ENCODE peak calls at places on chromosome 14, in seven cellular contexts. L, W, C, U, S, N and T are unnamed samples.

GRCh38 chr14:74500417-74501134 is 7.0 kb downstream of the ISCA2 start:
- DNase-seq in L (no peak), W (peak; percentile 46), U (no peak), S (no peak), C (no peak), N (no peak), T (no peak)

GRCh38 chr14:104752338-104752734 is 611 bp upstream of the SIVA1 start:
- DNase-seq in N (no peak), C (no peak), S (no peak), U (no peak), W (no peak), L (no peak), T (peak; percentile 34)

GRCh38 chr14:32512813-32513212 is 183.7 kb downstream of the AKAP6 start:
- DNase-seq in W (no peak), U (no peak), C (no peak), L (no peak), N (no peak), S (no peak), T (no peak)

GRCh38 chr14:69481815-69482568 is 2.5 kb upstream of the PLEKHD1 start:
- DNase-seq in S (no peak), U (no peak), W (no peak), C (no peak), N (peak; percentile 64), L (no peak), T (no peak)

GRCh38 chr14:24388474-24389179 is 10.2 kb upstream of the NYNRIN start:
- DNase-seq in W (no peak), S (no peak), N (no peak), U (no peak), L (no peak), C (no peak), T (no peak)

GRCh38 chr14:75279739-75280447 is 1.3 kb downstream of the FOS start:
- DNase-seq in N (peak; percentile 26), W (no peak), S (peak; percentile 46), L (no peak), C (no peak), U (peak; percentile 40), T (no peak)

GRCh38 chr14:103472939-103473338 is 49.7 kb downstream of the CKB start:
- DNase-seq in L (no peak), W (no peak), C (no peak), U (no peak), S (no peak), N (no peak), T (no peak)

GRCh38 chr14:57492859-57493258 is 798 bp downstream of the CCDC198 start:
- DNase-seq in N (no peak), S (no peak), C (peak; percentile 54), W (no peak), L (no peak), U (no peak), T (no peak)

GRCh38 chr14:39683711-39684110 is 251.5 kb upstream of the FBXO33 start:
- DNase-seq in U (no peak), C (no peak), S (no peak), W (no peak), N (no peak), L (no peak), T (no peak)

GRCh38 chr14:33765251-33765650 is 185.6 kb downstream of the EGLN3 start:
- DNase-seq in S (no peak), N (no peak), C (no peak), W (no peak), L (no peak), U (no peak), T (no peak)

GRCh38 chr14:93186461-93186860 is 1.3 kb downstream of the LYSET start:
- DNase-seq in U (no peak), C (peak; percentile 23), S (no peak), L (no peak), N (peak; percentile 13), W (no peak), T (no peak)

GRCh38 chr14:50045039-50045711 is 71.2 kb downstream of the VCPKMT start:
- DNase-seq in L (peak; percentile 47), C (peak; percentile 66), W (no peak), N (no peak), U (peak; percentile 93), S (peak; percentile 56), T (no peak)

GRCh38 chr14:27384124-27384523 is 786.3 kb upstream of the NOVA1 start:
- DNase-seq in U (no peak), N (no peak), S (no peak), L (no peak), W (no peak), C (no peak), T (no peak)

GRCh38 chr14:63852817-63853730 is at the start of gene SYNE2:
- DNase-seq in W (peak; percentile 89), N (peak; percentile 72), L (peak; percentile 78), C (peak; percentile 55), U (peak; percentile 86), S (peak; percentile 79), T (peak; percentile 83)

GRCh38 chr14:59358105-59358504 is 107.1 kb downstream of the GPR135 start:
- DNase-seq in U (no peak), N (no peak), L (no peak), W (no peak), C (peak; percentile 88), S (no peak), T (no peak)

GRCh38 chr14:104756477-104757237 is 3.7 kb downstream of the SIVA1 start:
- DNase-seq in C (no peak), U (no peak), W (no peak), N (no peak), L (no peak), S (no peak), T (no peak)

GRCh38 chr14:30621354-30621953 is 665 bp upstream of the SCFD1 start:
- DNase-seq in W (peak; percentile 20), N (peak; percentile 35), S (no peak), C (peak; percentile 29), U (peak; percentile 39), L (no peak), T (no peak)

GRCh38 chr14:67413806-67414769 is 2.1 kb upstream of the PLEK2 start:
- DNase-seq in S (no peak), U (no peak), C (peak; percentile 97), W (no peak), L (no peak), N (no peak), T (no peak)

GRCh38 chr14:89190779-89191513 is 226.1 kb downstream of the FOXN3 start:
- DNase-seq in N (peak; percentile 16), U (no peak), W (peak; percentile 96), L (no peak), S (no peak), C (no peak), T (no peak)

GRCh38 chr14:68815288-68816182 is 22.7 kb upstream of the ZFP36L1 start:
- DNase-seq in N (peak; percentile 38), S (no peak), W (no peak), L (no peak), U (no peak), C (no peak), T (no peak)

GRCh38 chr14:56562883-56563282 is 16.7 kb upstream of the TMEM260 start:
- DNase-seq in W (no peak), S (no peak), L (no peak), C (no peak), U (no peak), N (no peak), T (no peak)